ENCODE peak calls at places on chromosomes 12 and 14, in six cellular contexts. O is AG09319, T is Right ventricle myocardium inferior, S is NCI-H1092, K is AG10803, U is NCI-H446. B is an unnamed sample.

GRCh38 chr14:102321456-102322101 is 2.0 kb downstream of the ZNF839 start:
- DNase-seq in U (no peak), T (no peak), O (no peak), S (no peak), K (no peak), B (no peak)

GRCh38 chr12:40444174-40444573 is 219.4 kb downstream of the LRRK2 start:
- DNase-seq in T (no peak), U (no peak), S (no peak), K (no peak), O (no peak), B (no peak)

GRCh38 chr14:23008836-23009235 is 1.1 kb downstream of the C14orf93 start:
- DNase-seq in T (no peak), K (no peak), U (peak), O (no peak), S (peak), B (no peak)

GRCh38 chr12:89529738-89530137 is 3.9 kb upstream of the POC1B start:
- DNase-seq in S (peak), T (no peak), U (no peak), K (peak), O (no peak), B (no peak)

GRCh38 chr12:105852496-105852895 is 286.3 kb downstream of the NUAK1 start:
- DNase-seq in O (no peak), T (no peak), K (no peak), U (no peak), S (no peak), B (no peak)

GRCh38 chr12:115224031-115224430 is 540.1 kb upstream of the TBX3 start:
- DNase-seq in K (no peak), T (no peak), O (no peak), S (no peak), U (no peak), B (no peak)

GRCh38 chr12:53061404-53062010 is 11.6 kb downstream of the TNS2 start:
- DNase-seq in U (no peak), S (peak), T (no peak), O (no peak), K (no peak), B (no peak)

GRCh38 chr14:38867561-38868150 is 235.4 kb downstream of the SEC23A start:
- DNase-seq in S (peak), K (peak), O (peak), T (peak), U (peak), B (peak)

GRCh38 chr14:40028991-40029390 is 596.8 kb upstream of the FBXO33 start:
- DNase-seq in S (no peak), O (no peak), K (no peak), T (no peak), U (no peak), B (no peak)

GRCh38 chr14:83172363-83172762 is 1638.7 kb upstream of the SEL1L start:
- DNase-seq in T (no peak), S (no peak), U (no peak), K (peak), O (no peak), B (no peak)

GRCh38 chr12:59808317-59808910 is 212.6 kb downstream of the SLC16A7 start:
- DNase-seq in O (no peak), U (no peak), K (peak), S (no peak), T (no peak), B (no peak)

GRCh38 chr14:32594766-32595165 is 265.7 kb downstream of the AKAP6 start:
- DNase-seq in U (no peak), O (peak), K (peak), T (no peak), S (no peak), B (no peak)

GRCh38 chr12:24505366-24506025 is 443.4 kb downstream of the BCAT1 start:
- DNase-seq in K (no peak), U (no peak), O (no peak), T (no peak), S (no peak), B (no peak)

GRCh38 chr12:96208346-96208745 is 14.2 kb downstream of the ELK3 start:
- DNase-seq in T (no peak), U (no peak), O (no peak), K (peak), S (no peak), B (no peak)

GRCh38 chr12:4286228-4286627 is 12.7 kb downstream of the CCND2 start:
- DNase-seq in S (no peak), U (no peak), T (peak), K (no peak), O (no peak), B (no peak)

GRCh38 chr14:23494223-23494622 is 24.7 kb downstream of the NGDN start:
- DNase-seq in U (no peak), T (no peak), K (peak), S (no peak), O (no peak), B (no peak)

GRCh38 chr14:63897706-63898105 is 44.9 kb downstream of the SYNE2 start:
- DNase-seq in U (no peak), O (no peak), K (peak), T (no peak), S (no peak), B (no peak)

GRCh38 chr14:22265319-22266140 is 323.5 kb downstream of the DAD1 start:
- DNase-seq in K (no peak), U (no peak), T (no peak), O (no peak), S (no peak), B (no peak)

GRCh38 chr12:52126605-52127578 is 47.4 kb downstream of the SMIM41 start:
- DNase-seq in S (no peak), O (no peak), U (no peak), K (no peak), T (no peak), B (peak)

GRCh38 chr12:115456946-115457689 is 773.1 kb upstream of the TBX3 start:
- DNase-seq in O (no peak), T (no peak), U (no peak), S (no peak), K (no peak), B (no peak)

GRCh38 chr14:24416254-24416931 is 13.1 kb downstream of the CBLN3 start:
- DNase-seq in U (no peak), T (no peak), K (no peak), O (no peak), S (no peak), B (no peak)

GRCh38 chr12:30974746-30975500 is 48.4 kb downstream of the TSPAN11 start:
- DNase-seq in O (no peak), S (no peak), K (no peak), U (no peak), T (no peak), B (no peak)